ENCODE peak calls at places on chromosomes 7 and 10, in five cellular contexts. G, Y, J, W and B are unnamed samples.

GRCh38 chr10:5234106-5234877 is 37.7 kb downstream of the AKR1C4 start:
- DNase-seq in G (no peak), Y (no peak), J (peak), W (peak), B (no peak)

GRCh38 chr7:28507538-28508282 is 95.4 kb downstream of the CREB5 start:
- DNase-seq in G (no peak), Y (no peak), J (no peak), W (no peak), B (no peak)

GRCh38 chr10:114432704-114433103 is 28.4 kb upstream of the AFAP1L2 start:
- DNase-seq in G (no peak), Y (no peak), J (no peak), W (no peak), B (no peak)

GRCh38 chr7:131745645-131746248 is 189.3 kb upstream of the PODXL start:
- DNase-seq in G (peak), Y (peak), J (no peak), W (no peak), B (peak)

GRCh38 chr10:78903351-78903940 is 165.3 kb upstream of the ZMIZ1 start:
- DNase-seq in G (no peak), Y (no peak), J (no peak), W (no peak), B (no peak)

GRCh38 chr7:374706-375490 is 84.9 kb downstream of the FOXL3 start:
- DNase-seq in G (peak), Y (no peak), J (no peak), W (no peak), B (no peak)

GRCh38 chr7:48083114-48083830 is 5.8 kb upstream of the UPP1 start:
- DNase-seq in G (no peak), Y (no peak), J (no peak), W (no peak), B (no peak)

GRCh38 chr10:125024496-125025234 is 82.7 kb downstream of the ZRANB1 start:
- DNase-seq in G (no peak), Y (no peak), J (no peak), W (no peak), B (no peak)

GRCh38 chr10:89707372-89707771 is 6.0 kb downstream of the KIF20B start:
- DNase-seq in G (no peak), Y (no peak), J (no peak), W (no peak), B (no peak)

GRCh38 chr10:16787361-16787791 is 29.8 kb downstream of the RSU1 start:
- DNase-seq in G (no peak), Y (no peak), J (no peak), W (no peak), B (no peak)

GRCh38 chr7:22666732-22667131 is 60.3 kb upstream of the IL6 start:
- DNase-seq in G (no peak), Y (no peak), J (no peak), W (no peak), B (no peak)

GRCh38 chr7:135076882-135077281 is 71.0 kb upstream of the TMEM140 start:
- DNase-seq in G (no peak), Y (no peak), J (no peak), W (no peak), B (no peak)

GRCh38 chr10:48444266-48444665 is 137.8 kb downstream of the MAPK8 start:
- DNase-seq in G (no peak), Y (no peak), J (peak), W (no peak), B (no peak)

GRCh38 chr10:132254841-132255240 is 52.9 kb downstream of the STK32C start:
- DNase-seq in G (no peak), Y (no peak), J (no peak), W (no peak), B (no peak)

GRCh38 chr10:98921381-98921780 is 314.3 kb downstream of the HPSE2 start:
- DNase-seq in G (no peak), Y (no peak), J (no peak), W (no peak), B (no peak)

GRCh38 chr7:144407266-144407931 is 3.9 kb upstream of the NOBOX start:
- DNase-seq in G (no peak), Y (no peak), J (no peak), W (no peak), B (no peak)

GRCh38 chr7:116863168-116863670 is 832 bp downstream of the CAPZA2 start:
- DNase-seq in G (peak), Y (no peak), J (peak), W (peak), B (no peak)

GRCh38 chr7:27917774-27918314 is 177.9 kb downstream of the TAX1BP1 start:
- DNase-seq in G (no peak), Y (no peak), J (no peak), W (no peak), B (no peak)

GRCh38 chr7:100567045-100567730 is 6.5 kb downstream of the SAP25 start:
- DNase-seq in G (no peak), Y (no peak), J (no peak), W (no peak), B (peak)

GRCh38 chr10:76624470-76624869 is 1013.1 kb downstream of the KCNMA1 start:
- DNase-seq in G (no peak), Y (no peak), J (no peak), W (no peak), B (no peak)